ENCODE peak calls at places on chromosomes 5 and 9, in six cellular contexts. N, M, Q, W, T and I are unnamed samples.

GRCh38 chr5:4700886-4701285 is 439.2 kb upstream of the ADAMTS16 start:
- DNase-seq in N (no peak), M (no peak), Q (no peak), W (no peak), T (no peak), I (no peak)

GRCh38 chr9:72424131-72424530 is 59.1 kb upstream of the ZFAND5 start:
- DNase-seq in N (no peak), M (no peak), Q (no peak), W (no peak), T (no peak), I (no peak)

GRCh38 chr5:53025506-53025905 is 36.4 kb downstream of the ITGA2 start:
- DNase-seq in N (no peak), M (no peak), Q (no peak), W (no peak), T (no peak), I (no peak)

GRCh38 chr9:38117646-38118045 is 48.6 kb upstream of the SHB start:
- DNase-seq in N (no peak), M (no peak), Q (peak; percentile 21), W (no peak), T (peak; percentile 15), I (no peak)

GRCh38 chr5:174423538-174423937 is 300.8 kb upstream of the MSX2 start:
- DNase-seq in N (no peak), M (no peak), Q (no peak), W (no peak), T (no peak), I (no peak)

GRCh38 chr5:118405650-118406061 is 582.7 kb downstream of the DTWD2 start:
- DNase-seq in N (no peak), M (no peak), Q (no peak), W (no peak), T (no peak), I (peak; percentile 28)

GRCh38 chr5:133873454-133873853 is 95.0 kb downstream of the C5orf15 start:
- DNase-seq in N (no peak), M (no peak), Q (no peak), W (no peak), T (no peak), I (no peak)

GRCh38 chr9:71886015-71886414 is 25.0 kb downstream of the ABHD17B start:
- DNase-seq in N (no peak), M (no peak), Q (no peak), W (no peak), T (no peak), I (no peak)

GRCh38 chr9:82456621-82457020 is 468.0 kb downstream of the SPATA31D1 start:
- DNase-seq in N (no peak), M (no peak), Q (no peak), W (no peak), T (no peak), I (no peak)

GRCh38 chr5:147451125-147451524 is 58.7 kb downstream of the DPYSL3 start:
- DNase-seq in N (no peak), M (no peak), Q (no peak), W (no peak), T (no peak), I (no peak)

GRCh38 chr5:57366744-57367143 is 115.9 kb downstream of the ACTBL2 start:
- DNase-seq in N (no peak), M (no peak), Q (no peak), W (peak; percentile 74), T (no peak), I (no peak)

GRCh38 chr9:125904155-125904841 is 157.1 kb downstream of the PBX3 start:
- DNase-seq in N (no peak), M (no peak), Q (no peak), W (no peak), T (no peak), I (no peak)

GRCh38 chr5:157523976-157524375 is 51.6 kb downstream of the ADAM19 start:
- DNase-seq in N (no peak), M (no peak), Q (no peak), W (no peak), T (no peak), I (no peak)

GRCh38 chr9:137543237-137543963 is 6.8 kb downstream of the PNPLA7 start:
- DNase-seq in N (no peak), M (no peak), Q (no peak), W (no peak), T (no peak), I (no peak)

GRCh38 chr5:59582746-59583145 is 310.8 kb downstream of the PDE4D start:
- DNase-seq in N (no peak), M (no peak), Q (no peak), W (no peak), T (no peak), I (no peak)

GRCh38 chr5:140546851-140547507 is 483 bp upstream of the EIF4EBP3 start:
- DNase-seq in N (no peak), M (no peak), Q (no peak), W (no peak), T (no peak), I (no peak)

GRCh38 chr9:84141762-84142370 is 161.3 kb downstream of the RMI1 start:
- DNase-seq in N (no peak), M (no peak), Q (no peak), W (no peak), T (no peak), I (no peak)

GRCh38 chr5:33275921-33276705 is 164.7 kb upstream of the TARS1 start:
- DNase-seq in N (no peak), M (no peak), Q (no peak), W (no peak), T (no peak), I (no peak)

GRCh38 chr5:122350496-122350895 is 38.5 kb downstream of the SNCAIP start:
- DNase-seq in N (no peak), M (no peak), Q (no peak), W (no peak), T (no peak), I (no peak)

GRCh38 chr5:34709861-34710673 is 53.9 kb downstream of the RAI14 start:
- DNase-seq in N (no peak), M (no peak), Q (no peak), W (no peak), T (no peak), I (no peak)

GRCh38 chr5:98031926-98032325 is 741.5 kb upstream of the RGMB start:
- DNase-seq in N (no peak), M (no peak), Q (no peak), W (no peak), T (no peak), I (no peak)

GRCh38 chr5:4042311-4042710 is 446.7 kb downstream of the IRX1 start:
- DNase-seq in N (no peak), M (no peak), Q (no peak), W (no peak), T (no peak), I (no peak)

GRCh38 chr5:93395010-93395409 is 186.0 kb downstream of the NR2F1-AS1 start:
- DNase-seq in N (no peak), M (no peak), Q (no peak), W (no peak), T (no peak), I (no peak)

GRCh38 chr5:138440226-138441073 is 1.6 kb downstream of the REEP2 start:
- DNase-seq in N (no peak), M (peak; percentile 12), Q (no peak), W (no peak), T (no peak), I (no peak)

GRCh38 chr9:109383356-109383755 is 62.5 kb upstream of the EPB41L4B start:
- DNase-seq in N (no peak), M (no peak), Q (no peak), W (no peak), T (no peak), I (no peak)

GRCh38 chr9:86041331-86041741 is 58.0 kb downstream of the GOLM1 start:
- DNase-seq in N (no peak), M (no peak), Q (no peak), W (no peak), T (no peak), I (no peak)

GRCh38 chr5:159928122-159928960 is 12.1 kb downstream of the ADRA1B start:
- DNase-seq in N (peak; percentile 49), M (no peak), Q (no peak), W (peak; percentile 73), T (no peak), I (no peak)

GRCh38 chr9:10873999-10874398 is 261.2 kb upstream of the PTPRD start:
- DNase-seq in N (no peak), M (no peak), Q (no peak), W (no peak), T (no peak), I (no peak)

GRCh38 chr5:38845555-38846378 is at the start of gene OSMR:
- DNase-seq in N (peak; percentile 93), M (no peak), Q (peak; percentile 95), W (peak; percentile 95), T (no peak), I (peak; percentile 96)
- H3K4me1 ChIP-seq in N (peaks cover 20% of the 10 kb centered on the region), M (peaks cover 4% of the 10 kb centered on the region), Q (peaks cover 4% of the 10 kb centered on the region), W (peaks cover 17% of the 10 kb centered on the region), T (no peaks in the 10 kb centered on the region), I (peaks cover 35% of the 10 kb centered on the region)

GRCh38 chr5:176541338-176542134 is 4.3 kb upstream of the RNF44 start:
- DNase-seq in N (peak; percentile 85), M (peak; percentile 86), Q (peak; percentile 42), W (no peak), T (peak; percentile 86), I (peak; percentile 93)
- H3K4me3 ChIP-seq in N (peak overlapping the region; percentile 72), M (peak overlapping the region; percentile 53), Q (no peak overlapping the region), W (no peak overlapping the region), T (peak overlapping the region; percentile 79), I (no peak overlapping the region)

GRCh38 chr9:128881884-128882676 is at the start of the genes KYAT1 and LRRC8A:
- DNase-seq in N (peak; percentile 98), M (peak; percentile 97), Q (peak; percentile 98), W (peak; percentile 95), T (peak; percentile 99), I (peak; percentile 97)

GRCh38 chr9:128881627-128881883 is 195 bp downstream of the KYAT1 start:
- DNase-seq in N (no peak), M (no peak), Q (no peak), W (peak; percentile 40), T (no peak), I (no peak)

GRCh38 chr9:128884164-128884563 is 2.2 kb downstream of the LRRC8A start:
- DNase-seq in N (no peak), M (no peak), Q (no peak), W (no peak), T (no peak), I (no peak)

GRCh38 chr9:128885376-128885775 is 3.4 kb downstream of the LRRC8A start:
- DNase-seq in N (no peak), M (no peak), Q (no peak), W (no peak), T (no peak), I (no peak)

GRCh38 chr9:128882677-128883590 is 1.0 kb downstream of the LRRC8A start:
- DNase-seq in N (no peak), M (no peak), Q (peak; percentile 46), W (no peak), T (no peak), I (no peak)
- H3K4me1 ChIP-seq in N (peaks cover 55% of the 10 kb centered on the region), M (peaks cover 45% of the 10 kb centered on the region), Q (peaks cover 13% of the 10 kb centered on the region), W (peaks cover 38% of the 10 kb centered on the region), T (peaks cover 34% of the 10 kb centered on the region), I (peaks cover 14% of the 10 kb centered on the region)

DNA sequence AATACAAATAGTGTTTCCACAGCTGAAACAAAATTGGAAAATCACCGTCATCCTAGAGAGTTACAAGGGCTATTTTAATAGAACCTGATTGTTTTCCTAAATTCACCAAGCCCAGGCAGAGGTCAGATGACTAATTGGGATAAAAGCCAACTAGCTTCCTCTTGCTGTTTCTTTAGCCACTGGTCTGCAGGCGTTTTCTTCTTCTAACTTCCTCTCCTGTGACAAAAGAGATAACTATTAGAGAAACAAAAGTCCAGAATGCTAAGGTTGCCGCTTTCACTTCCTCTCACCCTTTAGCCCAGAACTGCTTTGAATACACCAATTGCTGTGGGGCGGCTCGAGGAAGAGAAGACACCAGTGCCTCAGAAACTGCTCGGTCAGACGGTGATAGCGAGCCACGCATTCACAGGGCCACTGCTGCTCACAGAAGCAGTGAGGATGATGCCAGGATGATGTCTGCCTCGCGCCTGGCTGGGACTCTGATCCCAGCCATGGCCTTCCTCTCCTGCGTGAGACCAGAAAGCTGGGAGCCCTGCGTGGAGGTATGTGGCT is at the start of gene TLR4:
- DNase-seq in N (peak; percentile 74), M (no peak), Q (peak; percentile 44), W (no peak), T (no peak), I (peak; percentile 79)
- H3K4me3 ChIP-seq in N (peak within 1 kb of the TSS; percentile 62), M (no peak within 1 kb of the TSS), Q (peak within 1 kb of the TSS; percentile 27), W (no peak within 1 kb of the TSS), T (no peak within 1 kb of the TSS), I (peak within 1 kb of the TSS; percentile 32)